ENCODE peak calls at places on chromosomes 2 and 18, in nine cellular contexts. A is stimulated activated CD8-positive, alpha-beta memory T cell treated with anti-CD3 and anti-CD28 coated beads, Interleukin-4, amount 100 ng/mL, for 48 hours; P is NCI-H1092; D is ovary; U is HEK293T; E is breast epithelium; N is GM12891; M is GDM1; O is psoas muscle. Y is an unnamed sample.
A peak's percentile ranks its signal among the peaks of the same experiment; 100 is the strongest.

GRCh38 chr2:26464390-26465265 is 13.3 kb downstream of the OTOF start:
- DNase-seq in A (no peak), P (no peak), D (peak; percentile 22), U (no peak), E (no peak), N (no peak), M (no peak), O (no peak), Y (no peak)

GRCh38 chr2:28952806-28953190 is 28.3 kb upstream of the TOGARAM2 start:
- DNase-seq in A (no peak), P (no peak), D (no peak), U (no peak), E (no peak), N (no peak), M (peak; percentile 72), O (no peak), Y (no peak)

GRCh38 chr2:190440113-190440512 is 32.0 kb downstream of the MFSD6 start:
- DNase-seq in A (no peak), P (no peak), D (no peak), U (no peak), E (no peak), N (no peak), M (no peak), O (no peak), Y (no peak)

GRCh38 chr18:31058897-31059296 is 16.4 kb upstream of the DSC3 start:
- DNase-seq in A (no peak), P (no peak), D (no peak), U (no peak), E (no peak), N (no peak), M (no peak), O (no peak), Y (no peak)

GRCh38 chr2:120398051-120398960 is 52.4 kb downstream of the INHBB start:
- DNase-seq in A (no peak), P (no peak), D (no peak), U (no peak), E (no peak), N (no peak), M (no peak), O (no peak), Y (peak; percentile 26)

GRCh38 chr2:121372082-121372481 is 87.1 kb upstream of the TFCP2L1 start:
- DNase-seq in A (no peak), P (no peak), D (no peak), U (no peak), E (no peak), N (no peak), M (no peak), O (no peak), Y (no peak)

GRCh38 chr2:217074576-217075224 is 214.8 kb upstream of the TNP1 start:
- DNase-seq in A (no peak), P (no peak), D (no peak), U (no peak), E (no peak), N (no peak), M (no peak), O (no peak), Y (no peak)

GRCh38 chr2:85772019-85772745 is 18.4 kb downstream of the ATOH8 start:
- DNase-seq in A (no peak), P (peak; percentile 90), D (peak; percentile 100), U (peak; percentile 52), E (peak; percentile 94), N (no peak), M (no peak), O (peak; percentile 99), Y (peak; percentile 99)

GRCh38 chr2:134550566-134551164 is 168.1 kb downstream of the TMEM163 start:
- DNase-seq in A (no peak), P (no peak), D (no peak), U (no peak), E (no peak), N (no peak), M (no peak), O (no peak), Y (no peak)

GRCh38 chr2:101627284-101628049 is 70.0 kb upstream of the MAP4K4 start:
- DNase-seq in A (no peak), P (no peak), D (no peak), U (no peak), E (no peak), N (no peak), M (no peak), O (no peak), Y (no peak)

Y was measured in Right ventricle myocardium superior.